ENCODE peak calls at places on chromosomes 12 and 14, in ten cellular contexts. G is body of pancreas, Y is lung, S is transverse colon, P is ovary, J is kidney, I is endodermal cell, R is cardiac muscle cell, A is tibial artery, B is heart left ventricle. F is an unnamed sample.

GRCh38 chr12:101924647-101925046 is 47.3 kb downstream of the DRAM1 start:
- DNase-seq in G (no peak), Y (no peak), S (no peak), P (peak; percentile 46), J (no peak), I (no peak), R (peak; percentile 41), A (no peak), B (no peak), F (peak; percentile 83)

GRCh38 chr14:96584199-96584906 is 82.2 kb downstream of the PAPOLA start:
- DNase-seq in G (peak; percentile 41), Y (peak; percentile 43), S (peak; percentile 27), P (no peak), J (no peak), I (peak; percentile 93), R (peak; percentile 27), A (no peak), B (no peak), F (peak; percentile 64)

GRCh38 chr14:101495827-101496778 is 65.2 kb upstream of the DIO3 start:
- DNase-seq in G (peak; percentile 38), Y (no peak), S (peak; percentile 3), P (peak; percentile 23), J (peak; percentile 60), I (peak; percentile 60), R (no peak), A (peak; percentile 16), B (peak; percentile 10), F (peak; percentile 58)

GRCh38 chr12:95763809-95764253 is 26.7 kb downstream of the NTN4 start:
- DNase-seq in G (no peak), Y (no peak), S (no peak), P (no peak), J (no peak), I (no peak), R (peak; percentile 64), A (peak; percentile 44), B (peak; percentile 46), F (no peak)

GRCh38 chr12:93344876-93345275 is 32.8 kb upstream of the NUDT4 start:
- DNase-seq in G (no peak), Y (no peak), S (no peak), P (no peak), J (no peak), I (no peak), R (no peak), A (no peak), B (no peak), F (no peak)

GRCh38 chr12:130017571-130018449 is 114.0 kb upstream of the TMEM132D start:
- DNase-seq in G (no peak), Y (no peak), S (no peak), P (no peak), J (no peak), I (peak; percentile 69), R (no peak), A (no peak), B (no peak), F (peak; percentile 25)

GRCh38 chr12:131962069-131962468 is 12.3 kb downstream of the EP400 start:
- DNase-seq in G (no peak), Y (no peak), S (no peak), P (no peak), J (no peak), I (peak; percentile 7), R (no peak), A (no peak), B (no peak), F (no peak)

GRCh38 chr12:60710246-60710645 is 1114.4 kb downstream of the SLC16A7 start:
- DNase-seq in G (no peak), Y (no peak), S (no peak), P (no peak), J (no peak), I (no peak), R (no peak), A (no peak), B (no peak), F (no peak)

GRCh38 chr12:125549171-125549570 is 483.9 kb downstream of the AACS start:
- DNase-seq in G (no peak), Y (no peak), S (no peak), P (no peak), J (no peak), I (no peak), R (no peak), A (no peak), B (no peak), F (no peak)

GRCh38 chr12:125540580-125541204 is 475.5 kb downstream of the AACS start:
- DNase-seq in G (no peak), Y (no peak), S (no peak), P (no peak), J (no peak), I (no peak), R (no peak), A (no peak), B (no peak), F (no peak)

GRCh38 chr12:125549836-125550235 is 484.6 kb downstream of the AACS start:
- DNase-seq in G (no peak), Y (no peak), S (no peak), P (no peak), J (no peak), I (peak; percentile 92), R (no peak), A (no peak), B (no peak), F (no peak)

DNA sequence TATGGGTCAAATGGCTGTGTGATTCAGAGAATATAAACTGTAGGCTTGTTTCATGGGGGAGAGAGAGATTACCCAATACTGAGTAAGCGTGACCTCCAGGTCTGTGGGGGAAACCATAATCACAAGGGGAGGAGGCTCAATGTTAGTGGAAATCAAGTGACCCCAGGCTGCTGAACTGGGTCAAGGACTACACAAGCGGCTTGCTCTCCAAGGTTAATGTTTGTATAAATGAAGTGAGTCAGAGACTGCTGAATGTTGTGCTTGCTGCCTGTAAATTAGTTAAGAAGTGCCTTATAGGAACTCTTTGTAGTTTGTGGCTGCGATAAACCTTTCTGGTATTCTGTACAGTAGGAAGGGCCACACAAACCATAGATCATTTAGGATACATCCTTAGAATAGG is 479.7 kb downstream of the AACS start:
- DNase-seq in G (no peak), Y (no peak), S (no peak), P (no peak), J (no peak), I (no peak), R (no peak), A (no peak), B (no peak), F (no peak)
- H3K4me1 ChIP-seq in G (no peaks in the 10 kb centered on the region), Y (no peaks in the 10 kb centered on the region), S (no peaks in the 10 kb centered on the region), P (no peaks in the 10 kb centered on the region), J (no peaks in the 10 kb centered on the region), I (no peaks in the 10 kb centered on the region), R (peaks cover 17% of the 10 kb centered on the region), A (no peaks in the 10 kb centered on the region), B (no peaks in the 10 kb centered on the region), F (no peaks in the 10 kb centered on the region)

GRCh38 chr14:67798731-67799130 is 17.7 kb downstream of the ZFYVE26 start:
- DNase-seq in G (no peak), Y (no peak), S (no peak), P (no peak), J (no peak), I (no peak), R (no peak), A (no peak), B (no peak), F (no peak)

GRCh38 chr14:67806228-67806627 is 10.2 kb downstream of the ZFYVE26 start:
- DNase-seq in G (no peak), Y (no peak), S (no peak), P (no peak), J (no peak), I (no peak), R (no peak), A (no peak), B (no peak), F (no peak)

DNA sequence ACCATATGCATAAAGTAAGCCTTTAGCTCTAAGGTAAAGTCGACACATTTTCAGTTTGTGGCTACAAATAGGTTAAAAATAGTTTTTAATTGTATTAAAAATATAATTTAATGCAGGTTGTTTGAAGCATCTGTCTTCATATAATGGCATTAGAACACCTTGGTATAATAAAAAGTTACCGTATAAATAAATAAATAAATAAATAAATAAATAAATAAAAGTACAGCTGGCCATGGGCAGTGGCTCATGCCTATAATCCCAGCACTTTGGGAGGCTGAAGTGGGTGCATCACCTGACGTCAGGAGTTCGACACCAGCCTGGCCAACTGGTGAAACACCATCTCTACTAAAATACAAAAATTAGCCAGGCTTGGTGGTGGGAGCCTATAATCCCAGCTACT is 15.6 kb downstream of the ZFYVE26 start:
- DNase-seq in G (no peak), Y (no peak), S (no peak), P (no peak), J (no peak), I (no peak), R (no peak), A (no peak), B (no peak), F (no peak)
- H3K36me3 ChIP-seq in G (peaks cover 53% of the 10 kb centered on the region), Y (peaks cover 39% of the 10 kb centered on the region), S (peaks cover 91% of the 10 kb centered on the region), P (no peaks in the 10 kb centered on the region), J (peaks cover 72% of the 10 kb centered on the region), I (peaks cover 88% of the 10 kb centered on the region), R (peaks cover 73% of the 10 kb centered on the region), A (peaks cover 82% of the 10 kb centered on the region), B (peaks cover 100% of the 10 kb centered on the region), F (peaks cover 3% of the 10 kb centered on the region)

GRCh38 chr12:49060237-49061156 is at the start of gene KMT2D:
- DNase-seq in G (peak; percentile 89), Y (peak; percentile 90), S (peak; percentile 91), P (peak; percentile 92), J (peak; percentile 97), I (peak; percentile 98), R (peak; percentile 97), A (peak; percentile 85), B (peak; percentile 94), F (peak; percentile 96)

GRCh38 chr12:49059063-49059384 is 1.6 kb downstream of the KMT2D start:
- DNase-seq in G (no peak), Y (no peak), S (no peak), P (no peak), J (no peak), I (no peak), R (no peak), A (no peak), B (no peak), F (peak; percentile 28)

GRCh38 chr12:49058366-49059062 is 2.1 kb downstream of the KMT2D start:
- DNase-seq in G (no peak), Y (no peak), S (no peak), P (no peak), J (no peak), I (no peak), R (no peak), A (no peak), B (no peak), F (peak; percentile 22)

GRCh38 chr12:49059385-49060232 is 985 bp downstream of the KMT2D start:
- DNase-seq in G (peak; percentile 33), Y (no peak), S (peak; percentile 26), P (no peak), J (no peak), I (peak; percentile 67), R (peak; percentile 32), A (no peak), B (no peak), F (peak; percentile 34)

GRCh38 chr12:49061157-49061650 is 610 bp upstream of the KMT2D start:
- DNase-seq in G (no peak), Y (no peak), S (no peak), P (no peak), J (no peak), I (no peak), R (no peak), A (no peak), B (no peak), F (no peak)
- H3K4me1 ChIP-seq in G (peaks cover 32% of the 10 kb centered on the region), Y (peaks cover 6% of the 10 kb centered on the region), S (peaks cover 31% of the 10 kb centered on the region), P (peaks cover 14% of the 10 kb centered on the region), J (peaks cover 26% of the 10 kb centered on the region), I (peaks cover 4% of the 10 kb centered on the region), R (peaks cover 20% of the 10 kb centered on the region), A (no peaks in the 10 kb centered on the region), B (peaks cover 17% of the 10 kb centered on the region), F (peaks cover 31% of the 10 kb centered on the region)

DNA sequence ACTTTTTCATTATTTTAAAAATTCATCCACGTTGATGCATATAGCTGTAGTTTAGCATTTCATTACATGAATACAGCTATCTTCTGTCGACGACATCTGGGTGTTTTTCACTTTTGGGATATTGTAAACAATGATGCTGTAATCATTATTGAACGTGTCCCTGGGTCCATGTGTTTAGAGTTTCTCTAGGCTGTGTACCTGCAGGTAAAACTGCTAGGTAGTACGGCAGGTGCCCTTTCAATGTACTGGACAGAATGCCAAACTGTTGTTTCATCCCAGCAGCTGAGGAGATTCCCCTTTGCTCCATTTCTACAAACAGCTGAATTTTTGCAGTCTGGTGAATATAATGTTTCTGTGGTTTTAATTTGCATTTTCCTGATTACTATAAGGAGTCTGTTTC is 63.9 kb downstream of the APPL2 start:
- DNase-seq in G (no peak), Y (no peak), S (no peak), P (no peak), J (no peak), I (no peak), R (no peak), A (no peak), B (no peak), F (no peak)
- H3K36me3 ChIP-seq in G (peaks cover 4% of the 10 kb centered on the region), Y (peaks cover 8% of the 10 kb centered on the region), S (peaks cover 49% of the 10 kb centered on the region), P (no peaks in the 10 kb centered on the region), J (peaks cover 50% of the 10 kb centered on the region), I (peaks cover 75% of the 10 kb centered on the region), R (peaks cover 39% of the 10 kb centered on the region), A (peaks cover 43% of the 10 kb centered on the region), B (peaks cover 84% of the 10 kb centered on the region), F (no peaks in the 10 kb centered on the region)